ENCODE peak calls at places on chromosomes 3 and 15, in six cellular contexts. L is cardiac fibroblast, A is upper lobe of right lung, Y is brain microvascular endothelial cell, M is coronary artery, S is retinal pigment epithelial cell. I is an unnamed sample.

GRCh38 chr15:84624359-84624758 is 23.6 kb downstream of the ZSCAN2 start:
- DNase-seq in L (no peak), A (no peak), Y (no peak), M (no peak), S (no peak), I (no peak)

GRCh38 chr3:155352900-155353490 is 59.5 kb upstream of the STRIT1 start:
- DNase-seq in L (peak), A (no peak), Y (no peak), M (no peak), S (no peak), I (peak)

GRCh38 chr15:47963265-47963664 is 157.5 kb upstream of the SLC24A5 start:
- DNase-seq in L (no peak), A (no peak), Y (no peak), M (no peak), S (no peak), I (no peak)

GRCh38 chr15:100759116-100759515 is 120.5 kb upstream of the ALDH1A3 start:
- DNase-seq in L (peak), A (no peak), Y (no peak), M (no peak), S (peak), I (no peak)

GRCh38 chr3:127000128-127000527 is 17.2 kb downstream of the PLXNA1 start:
- DNase-seq in L (no peak), A (no peak), Y (no peak), M (no peak), S (no peak), I (no peak)

GRCh38 chr3:193962986-193963683 is 172.8 kb upstream of the HES1 start:
- DNase-seq in L (no peak), A (no peak), Y (no peak), M (no peak), S (no peak), I (no peak)

GRCh38 chr3:126104742-126105605 is 21.1 kb upstream of the SLC41A3 start:
- DNase-seq in L (no peak), A (no peak), Y (no peak), M (peak), S (no peak), I (no peak)

GRCh38 chr15:83012038-83012490 is 625 bp upstream of the C15orf40 start:
- DNase-seq in L (no peak), A (no peak), Y (no peak), M (no peak), S (no peak), I (no peak)

GRCh38 chr15:87711011-87711410 is 545.5 kb downstream of the NTRK3 start:
- DNase-seq in L (no peak), A (no peak), Y (no peak), M (no peak), S (peak), I (no peak)

DNA sequence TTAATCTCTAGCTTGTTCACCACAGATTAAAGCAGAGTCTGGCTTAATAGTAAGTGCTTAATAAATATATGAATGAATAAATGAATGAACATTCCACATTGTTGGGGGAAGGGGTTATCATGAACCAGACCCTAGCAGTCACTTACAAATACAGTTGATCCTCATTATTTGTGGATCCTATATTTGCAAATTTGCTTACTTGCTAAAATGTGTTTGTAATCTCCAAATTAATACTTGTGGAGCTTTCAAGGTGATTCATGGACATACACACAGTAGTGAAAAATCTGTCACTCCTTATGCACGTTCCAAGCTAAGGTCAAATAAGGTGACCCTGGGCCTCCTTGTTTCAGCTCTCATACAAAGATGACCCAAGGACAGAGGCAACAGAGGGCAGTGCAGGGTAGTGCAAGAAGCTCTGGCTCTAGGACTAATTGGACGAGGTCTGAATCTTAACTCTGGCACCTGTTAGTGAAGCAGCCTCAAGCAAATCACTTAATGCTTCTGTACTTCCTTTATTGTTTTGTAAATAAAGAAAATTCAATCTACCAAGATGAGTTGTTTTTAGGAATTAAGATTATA is 112.8 kb upstream of the C2CD4B start:
- DNase-seq in L (no peak), A (no peak), Y (no peak), M (no peak), S (no peak), I (no peak)
- TF ChIP-seq CTCF in L (no peak), A (no peak), Y (no peak), M (no peak), S (no peak), I (peak)

DNA sequence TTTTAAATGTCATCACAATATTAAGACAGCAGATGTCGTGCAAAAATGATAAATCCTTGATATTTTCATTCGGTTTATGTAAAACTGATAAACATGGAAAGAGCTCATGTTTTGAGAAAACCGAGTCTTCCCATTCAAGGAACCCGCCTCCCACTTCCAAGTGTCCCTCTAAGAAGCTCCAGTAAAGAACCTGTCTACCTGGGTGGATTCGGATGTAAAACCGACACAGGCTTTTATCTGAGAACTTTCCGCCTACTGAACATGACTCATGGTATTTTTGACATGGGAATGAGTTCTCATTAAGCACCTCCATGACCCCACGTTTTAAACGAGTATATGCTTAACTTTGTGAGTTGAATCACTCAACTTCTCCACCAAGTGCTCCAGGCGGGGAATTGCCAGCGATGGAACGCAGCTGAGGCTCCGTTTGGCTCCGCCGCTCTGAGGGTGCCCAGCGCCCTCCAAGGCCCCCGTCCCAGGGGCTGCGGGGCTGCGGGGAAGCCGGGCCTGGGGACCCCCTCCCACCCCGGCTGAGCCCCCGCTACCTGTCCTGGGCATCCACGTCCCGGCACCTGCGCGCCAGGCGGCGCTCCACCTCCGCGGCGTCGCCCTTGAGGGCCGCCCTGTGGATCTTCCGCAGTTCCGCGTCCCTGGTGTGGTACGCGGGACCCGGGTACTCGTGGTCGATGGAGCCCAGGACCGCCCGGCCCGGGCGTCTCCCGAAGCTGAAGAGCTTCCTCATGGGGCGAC is 119.9 kb downstream of the LMLN start:
- DNase-seq in L (peak), A (no peak), Y (no peak), M (no peak), S (no peak), I (no peak)
- H3K4me3 ChIP-seq in L (peak), A (peak), Y (peak), M (peak), S (peak), I (peak)

GRCh38 chr15:62469478-62469873 is 304.4 kb upstream of the C2CD4B start:
- DNase-seq in L (no peak), A (no peak), Y (no peak), M (no peak), S (peak), I (no peak)
- TF ChIP-seq CTCF in L (no peak), A (no peak), Y (no peak), M (no peak), S (no peak), I (no peak)

GRCh38 chr3:4664412-4664811 is 171.3 kb downstream of the ITPR1 start:
- DNase-seq in L (no peak), A (no peak), Y (no peak), M (no peak), S (no peak), I (no peak)
- H3K4me3 ChIP-seq in L (no peak), A (no peak), Y (no peak), M (no peak), S (no peak), I (no peak)

DNA sequence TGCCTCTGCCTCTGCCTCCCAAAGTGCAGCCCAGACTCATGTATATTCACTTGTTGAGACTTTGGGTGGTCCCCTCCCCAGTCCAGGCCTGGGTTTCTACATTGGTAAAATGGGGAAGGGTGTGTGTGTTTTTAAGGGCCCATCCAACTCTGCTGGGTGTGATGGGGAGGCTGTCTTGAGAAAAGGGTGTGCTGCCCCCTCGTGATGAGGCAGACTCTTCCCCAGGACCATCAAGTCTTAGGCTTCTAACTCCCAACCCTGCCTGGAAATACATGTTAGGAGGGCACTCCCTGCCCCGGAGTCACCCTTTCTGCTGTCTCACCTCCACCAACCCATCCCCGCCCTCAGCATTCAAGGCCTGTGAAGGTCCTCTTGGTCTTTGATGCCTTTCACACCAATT is 4.4 kb upstream of the PTPN23 start:
- DNase-seq in L (no peak), A (no peak), Y (no peak), M (no peak), S (no peak), I (no peak)
- TF ChIP-seq CTCF in L (no peak), A (no peak), Y (no peak), M (no peak), S (no peak), I (no peak)

GRCh38 chr3:45988100-45988761 is 7.4 kb downstream of the FYCO1 start:
- DNase-seq in L (peak), A (no peak), Y (no peak), M (no peak), S (no peak), I (no peak)
- H3K4me3 ChIP-seq in L (no peak), A (no peak), Y (no peak), M (peak), S (no peak), I (no peak)

GRCh38 chr15:45664451-45664850 is 29.6 kb downstream of the SQOR start:
- DNase-seq in L (peak), A (no peak), Y (peak), M (no peak), S (no peak), I (no peak)

GRCh38 chr15:45666119-45666875 is 31.5 kb downstream of the SQOR start:
- DNase-seq in L (no peak), A (no peak), Y (no peak), M (no peak), S (no peak), I (no peak)

GRCh38 chr15:45660231-45660979 is 25.6 kb downstream of the SQOR start:
- DNase-seq in L (peak), A (no peak), Y (no peak), M (no peak), S (no peak), I (no peak)

GRCh38 chr15:45665261-45665660 is 30.4 kb downstream of the SQOR start:
- DNase-seq in L (peak), A (no peak), Y (no peak), M (no peak), S (no peak), I (no peak)

DNA sequence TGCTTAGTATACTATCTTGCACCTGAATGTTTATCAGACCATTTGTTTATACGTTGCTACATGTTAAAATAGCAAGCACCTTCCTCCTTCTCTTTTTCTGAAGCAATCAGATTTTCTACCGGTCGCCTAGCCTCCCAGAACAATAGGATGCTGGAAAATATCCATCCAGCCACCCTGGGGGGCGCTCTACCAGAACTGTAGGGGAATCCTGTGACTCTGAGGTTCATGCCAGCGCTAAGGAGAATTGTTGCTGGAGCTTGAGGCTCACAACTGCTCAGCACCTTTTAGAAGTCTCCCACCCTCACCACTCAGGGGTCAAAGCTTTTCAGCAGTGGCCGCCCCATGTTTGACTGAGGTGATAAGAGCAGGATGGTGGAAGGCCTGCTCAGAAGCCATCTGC is 27.5 kb downstream of the SQOR start:
- DNase-seq in L (no peak), A (no peak), Y (no peak), M (no peak), S (no peak), I (no peak)
- TF ChIP-seq CTCF in L (no peak), A (no peak), Y (no peak), M (no peak), S (no peak), I (no peak)